ENCODE peak calls at places on chromosomes 3 and 15, in six cellular contexts. P is heart left ventricle, G is IMR-90, D is adrenal gland, F is HCT116, C is uterus. U is an unnamed sample. For H3K27me3, the result is how much of the 10 kb centered on the place peaks cover.

GRCh38 chr3:124227150-124227630 is 235.3 kb upstream of the ROPN1 start:
- DNase-seq in C (no peak), F (no peak), D (no peak), P (no peak), G (no peak), U (no peak)

GRCh38 chr15:45642203-45642932 is 7.5 kb downstream of the SQOR start:
- DNase-seq in G (peak), D (peak), P (peak), F (no peak), C (peak), U (no peak)

GRCh38 chr3:152564454-152564853 is 270.5 kb upstream of the P2RY1 start:
- DNase-seq in F (no peak), G (no peak), P (no peak), C (no peak), D (no peak), U (no peak)

GRCh38 chr3:125128861-125129501 is 73.2 kb upstream of the HEG1 start:
- DNase-seq in F (no peak), G (peak), C (no peak), P (no peak), D (no peak), U (no peak)

GRCh38 chr3:14804835-14805780 is 13.7 kb upstream of the FGD5 start:
- DNase-seq in P (no peak), D (no peak), G (no peak), F (no peak), C (no peak), U (no peak)

GRCh38 chr15:72302955-72303354 is 17.0 kb downstream of the CELF6 start:
- DNase-seq in P (no peak), C (no peak), D (no peak), F (no peak), G (no peak), U (no peak)

GRCh38 chr3:60160792-60161175 is 1090.5 kb downstream of the FHIT start:
- DNase-seq in G (no peak), P (no peak), F (no peak), C (no peak), D (no peak), U (no peak)

GRCh38 chr3:184505479-184505878 is 56.1 kb upstream of the EPHB3 start:
- DNase-seq in C (no peak), G (no peak), F (no peak), D (no peak), P (no peak), U (no peak)

GRCh38 chr3:185709241-185709955 is 115.4 kb downstream of the IGF2BP2 start:
- DNase-seq in P (no peak), D (no peak), C (no peak), G (no peak), F (no peak), U (no peak)

GRCh38 chr3:32963871-32964270 is 12.4 kb downstream of the CCR4 start:
- DNase-seq in G (no peak), C (no peak), F (no peak), P (no peak), D (no peak), U (no peak)

GRCh38 chr3:23644741-23645140 is 161.0 kb upstream of the UBE2E1 start:
- DNase-seq in D (no peak), G (no peak), P (no peak), C (no peak), F (no peak), U (no peak)

GRCh38 chr15:101123222-101123910 is 128.5 kb downstream of the CHSY1 start:
- DNase-seq in C (no peak), G (peak), F (no peak), P (no peak), D (no peak), U (no peak)

GRCh38 chr3:173553635-173554280 is 156.2 kb downstream of the NLGN1 start:
- DNase-seq in P (no peak), D (peak), C (no peak), G (peak), F (peak), U (no peak)

GRCh38 chr3:102265720-102266119 is 169.1 kb upstream of the ZPLD1 start:
- DNase-seq in P (no peak), C (no peak), D (no peak), G (no peak), F (no peak), U (no peak)

GRCh38 chr15:27869697-27870281 is 229.3 kb downstream of the OCA2 start:
- DNase-seq in P (no peak), G (no peak), F (no peak), D (no peak), C (no peak), U (no peak)

GRCh38 chr15:89140595-89140994 is 52.3 kb downstream of the ABHD2 start:
- DNase-seq in D (no peak), F (no peak), P (no peak), G (no peak), C (no peak), U (no peak)

GRCh38 chr15:47678047-47678446 is 39.3 kb upstream of the SEMA6D start:
- DNase-seq in F (no peak), P (no peak), D (no peak), G (no peak), C (no peak), U (no peak)

GRCh38 chr15:74136584-74137543 is 6.5 kb downstream of the ISLR2 start:
- DNase-seq in P (no peak), C (peak), G (no peak), F (no peak), D (no peak), U (peak)

GRCh38 chr15:74138642-74139041 is 8.3 kb downstream of the ISLR2 start:
- DNase-seq in F (no peak), C (no peak), G (no peak), P (no peak), D (no peak), U (no peak)

GRCh38 chr15:74135041-74135565 is 4.7 kb downstream of the ISLR2 start:
- DNase-seq in D (no peak), C (peak), P (no peak), F (no peak), G (no peak), U (no peak)

GRCh38 chr15:74140445-74140761 is 10.0 kb downstream of the ISLR2 start:
- DNase-seq in C (no peak), G (no peak), P (no peak), D (no peak), F (no peak), U (no peak)

DNA sequence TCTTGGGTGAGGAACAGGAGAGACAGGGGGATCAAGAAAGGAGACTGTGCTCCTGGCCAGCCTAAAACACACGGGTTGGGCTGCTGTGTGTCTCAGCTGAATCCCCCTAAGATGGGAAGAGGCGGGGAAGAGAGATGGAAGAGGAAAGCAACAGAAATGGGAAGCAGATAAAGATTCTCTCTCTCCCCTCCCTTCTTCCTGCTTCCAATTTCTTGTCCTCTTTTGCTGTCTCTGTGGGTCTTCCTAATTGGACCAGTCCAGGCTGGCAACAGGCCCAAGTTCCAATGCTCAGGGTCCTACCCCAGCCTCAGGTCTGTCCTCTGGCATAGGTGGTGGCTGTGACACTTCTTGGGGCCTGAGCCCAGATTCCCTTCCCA is 7.1 kb downstream of the ISLR2 start:
- DNase-seq in C (no peak), D (no peak), P (no peak), G (no peak), F (no peak), U (no peak)
- H3K27me3 ChIP-seq in C (under half), D (under half), P (under half), G (half or more), F (under half), U (under half)

DNA sequence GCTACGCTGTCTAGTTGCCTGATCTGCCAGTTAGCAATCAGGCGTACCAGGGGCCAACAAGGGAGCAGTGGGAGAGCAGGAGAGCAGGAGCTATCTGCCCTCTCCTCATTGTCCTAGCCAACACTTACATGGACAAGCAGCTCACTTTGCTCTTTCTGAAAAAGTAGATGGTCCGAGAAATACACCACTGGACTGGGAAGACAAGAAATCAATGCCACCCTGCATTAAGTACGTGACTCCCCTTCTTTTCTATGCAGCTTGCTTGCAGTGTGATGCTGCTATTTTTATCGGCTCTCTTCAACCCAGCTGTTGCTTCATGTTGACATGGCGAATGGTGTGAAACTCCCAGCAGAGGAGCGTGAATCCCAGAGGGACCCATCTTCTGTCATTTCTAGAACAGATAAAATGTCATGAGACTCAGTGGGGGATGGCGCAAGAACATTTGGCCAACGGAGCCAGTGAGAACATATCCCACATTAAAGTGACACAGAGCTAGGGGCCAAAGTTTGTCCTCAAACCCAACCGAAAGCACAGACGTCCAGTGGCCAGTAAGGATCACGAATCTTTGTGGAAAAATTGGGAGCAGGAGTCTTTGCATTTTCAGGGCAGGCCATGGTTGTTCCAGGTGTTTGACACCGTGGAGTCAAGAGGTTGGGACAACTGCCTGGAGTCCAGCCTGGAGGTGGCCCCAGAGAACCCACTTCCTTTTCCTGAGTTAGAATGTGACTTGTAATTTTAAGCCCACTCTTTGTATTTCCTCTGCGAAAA is 53.7 kb upstream of the MEF2A start:
- DNase-seq in F (no peak), G (no peak), D (peak), P (peak), C (no peak), U (no peak)
- TF ChIP-seq POLR2A in F (no peak), G (no peak), D (no peak), P (no peak), C (no peak), U (no peak)

GRCh38 chr3:171979081-171979480 is 60.3 kb upstream of the FNDC3B start:
- DNase-seq in P (no peak), D (no peak), F (no peak), C (no peak), G (no peak), U (no peak)
- H3K27ac ChIP-seq in P (no peak), D (no peak), F (no peak), C (no peak), G (no peak), U (no peak)

GRCh38 chr15:41851755-41852370 is 13.2 kb downstream of the PLA2G4B start:
- DNase-seq in D (no peak), G (no peak), P (no peak), C (no peak), F (no peak), U (no peak)
- H3K27me3 ChIP-seq in D (under half), G (under half), P (under half), C (under half), F (under half), U (under half)

DNA sequence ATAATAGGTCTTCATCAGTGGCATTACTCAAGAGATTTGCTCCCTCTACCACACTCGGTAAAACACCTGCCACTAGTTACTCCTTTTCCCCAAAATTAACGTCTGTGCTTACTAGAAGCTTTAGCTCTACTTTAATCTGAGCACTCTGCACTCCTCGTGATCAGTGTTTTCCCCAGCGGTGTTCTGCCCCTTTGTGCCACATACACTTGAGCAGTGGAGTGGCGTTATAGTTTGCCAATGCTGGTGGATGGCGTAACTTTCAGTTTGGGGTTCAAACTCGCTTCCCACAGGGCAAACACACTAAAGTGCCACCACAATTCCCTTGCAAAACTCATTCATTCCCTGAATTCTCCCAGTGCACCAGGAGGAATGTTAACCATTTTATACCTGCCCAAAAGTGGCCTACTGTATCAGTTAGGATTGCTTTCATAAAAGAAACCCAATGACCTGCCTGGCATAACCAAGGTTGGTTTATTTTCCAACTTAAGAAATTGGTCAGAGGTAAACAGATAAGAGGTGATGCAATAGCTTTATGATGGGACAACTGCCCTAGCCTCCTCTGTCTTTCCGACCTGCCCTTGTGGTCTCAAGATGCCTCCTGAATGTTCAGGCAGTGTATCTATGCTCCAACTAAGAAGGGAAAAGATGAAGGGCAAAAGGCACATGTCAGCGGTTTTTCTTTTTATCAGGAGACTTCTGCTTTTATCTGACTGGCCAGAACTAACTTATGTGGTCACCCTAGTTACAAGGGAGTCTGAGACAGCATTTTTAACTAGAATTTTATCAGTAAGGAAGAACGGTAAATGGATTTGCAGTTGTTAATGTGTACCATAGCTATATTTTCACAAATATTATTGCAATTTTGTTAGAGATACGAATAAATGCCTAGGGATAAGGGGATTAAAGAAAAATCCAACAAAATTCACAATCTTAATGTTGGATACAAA is 83.9 kb downstream of the FSIP1 start:
- DNase-seq in P (no peak), F (no peak), D (no peak), G (no peak), C (no peak), U (no peak)
- TF ChIP-seq POLR2A in P (no peak), F (no peak), D (no peak), G (no peak), C (no peak), U (no peak)

DNA sequence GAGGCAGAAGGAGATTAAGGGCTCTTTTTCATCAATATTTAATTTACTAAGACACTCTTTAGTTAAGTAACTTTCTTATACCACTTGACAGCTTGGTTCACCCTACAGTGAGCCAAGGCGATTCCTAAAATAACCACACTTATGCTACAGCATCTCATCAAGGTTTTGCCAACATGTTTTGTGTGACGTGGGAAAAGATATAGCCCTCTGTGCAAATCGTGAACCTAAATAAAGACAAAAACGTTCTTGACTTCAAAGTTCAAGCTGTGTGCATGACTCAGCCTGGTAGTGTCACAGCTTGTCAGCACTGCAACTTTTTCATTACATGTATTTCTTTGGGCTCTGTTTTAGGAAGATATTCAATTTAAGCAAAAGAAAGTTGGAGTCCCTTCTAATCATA is 297.0 kb upstream of the EPHA3 start:
- DNase-seq in F (no peak), D (no peak), G (peak), P (no peak), C (no peak), U (no peak)
- H3K27ac ChIP-seq in F (no peak), D (no peak), G (no peak), P (no peak), C (no peak), U (no peak)

DNA sequence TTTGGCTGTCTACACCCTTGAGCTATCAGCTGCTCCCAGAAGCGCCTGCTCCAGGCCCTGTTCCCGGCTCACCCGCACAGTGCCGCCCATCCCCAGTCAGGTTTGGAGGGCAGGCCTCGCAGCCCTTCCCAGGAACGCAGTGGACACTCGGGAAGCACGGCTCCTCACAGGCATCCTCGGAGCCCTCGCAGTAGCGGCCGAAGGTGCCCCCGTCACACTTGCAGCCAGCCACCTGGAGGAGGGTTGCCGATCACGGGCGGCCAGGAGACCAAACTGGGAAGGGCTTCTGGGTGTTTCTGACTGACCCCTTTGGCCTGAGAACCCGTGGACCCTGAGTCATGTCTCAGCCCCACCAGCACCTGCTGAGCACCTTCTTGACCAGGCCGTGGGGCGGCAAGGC is 33.4 kb downstream of the MUC20 start:
- DNase-seq in C (no peak), F (no peak), D (no peak), P (no peak), G (no peak), U (no peak)
- H3K27me3 ChIP-seq in C (under half), F (under half), D (under half), P (under half), G (under half), U (under half)

GRCh38 chr3:43764012-43764411 is 73.3 kb downstream of the ABHD5 start:
- DNase-seq in F (no peak), C (no peak), D (no peak), P (no peak), G (no peak), U (no peak)

GRCh38 chr3:43764471-43764870 is 73.7 kb downstream of the ABHD5 start:
- DNase-seq in D (no peak), G (no peak), P (no peak), F (no peak), C (no peak), U (no peak)

GRCh38 chr3:43762486-43762885 is 71.7 kb downstream of the ABHD5 start:
- DNase-seq in C (no peak), D (no peak), F (no peak), G (no peak), P (no peak), U (no peak)

GRCh38 chr3:43766672-43767465 is 76.1 kb downstream of the ABHD5 start:
- DNase-seq in F (no peak), G (peak), D (no peak), P (no peak), C (no peak), U (no peak)

DNA sequence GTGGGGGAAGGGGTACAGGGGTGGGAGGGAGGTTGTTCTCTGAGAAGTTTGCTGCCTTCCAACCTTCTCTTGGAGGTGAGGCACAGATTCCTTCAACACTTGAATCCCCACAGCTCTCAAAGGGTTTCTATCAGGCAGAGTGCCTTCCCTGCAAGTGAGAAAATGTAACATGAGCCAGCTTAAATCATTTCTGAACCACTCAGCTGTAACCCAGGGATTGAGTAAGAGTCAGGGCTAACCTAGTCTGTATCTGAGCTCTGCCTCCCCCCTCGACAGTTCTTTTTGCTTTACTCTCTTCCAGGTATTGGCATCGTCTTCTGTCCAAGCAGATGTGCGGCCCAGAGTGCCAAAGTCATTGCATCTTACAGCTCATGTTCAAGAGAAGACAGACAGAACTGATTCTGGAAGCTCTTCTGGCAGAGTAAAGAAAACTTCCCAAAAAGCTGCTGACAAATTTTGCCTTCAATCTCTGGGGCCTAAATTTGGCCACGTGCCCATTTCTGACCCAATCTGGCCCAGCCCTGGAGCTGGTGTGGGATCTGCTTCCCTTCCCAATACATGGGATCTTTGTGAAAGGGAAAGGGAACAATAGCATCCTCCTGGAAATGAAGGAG is 74.8 kb downstream of the ABHD5 start:
- DNase-seq in C (no peak), G (peak), F (no peak), P (peak), D (no peak), U (no peak)
- TF ChIP-seq POLR2A in C (no peak), G (no peak), F (no peak), P (no peak), D (no peak), U (no peak)

DNA sequence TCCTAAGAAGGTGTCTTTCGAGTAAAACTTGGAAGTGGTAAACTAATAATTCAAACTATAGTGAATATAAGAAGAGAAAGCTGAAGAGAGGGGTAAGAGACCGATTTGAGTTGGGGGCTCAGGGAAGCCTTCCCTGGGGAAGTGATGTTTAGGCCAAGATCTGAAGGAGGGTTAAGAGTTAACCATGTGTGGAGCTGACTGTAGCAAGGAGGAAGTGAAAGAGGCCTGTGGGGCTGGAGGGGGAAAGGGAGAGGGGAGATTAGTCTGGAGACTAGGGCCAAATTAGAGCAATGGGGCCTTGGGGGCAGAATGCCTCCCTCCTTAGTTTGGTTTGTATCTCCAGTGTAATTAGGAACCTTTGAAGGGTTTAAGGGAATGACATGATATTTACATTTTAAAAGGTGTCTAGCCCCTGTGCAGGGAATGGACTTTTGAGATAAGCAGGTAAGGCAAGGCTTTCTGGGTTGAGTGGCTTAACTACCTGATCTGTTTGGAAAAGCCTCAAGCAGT is 2.2 kb downstream of the ZNF592 start:
- DNase-seq in C (no peak), G (no peak), D (no peak), F (no peak), P (no peak), U (no peak)
- H3K27ac ChIP-seq in C (peak), G (no peak), D (no peak), F (no peak), P (peak), U (peak)